ENCODE peak calls at places on chromosomes 4 and X, in seven cellular contexts. D is T-helper 2 cell; M is bronchial epithelial cell; O is activated CD4-positive, alpha-beta memory T cell treated with anti-CD3 and anti-CD28 coated beads, Interleukin-2, amount 10 ng/mL, durations not matched to agents 7 days and 5 days; Q is activated naive CD4-positive, alpha-beta T cell treated with anti-CD3 and anti-CD28 coated beads, Interleukin-2, amount 10 ng/mL, durations not matched to agents 7 days and 5 days; Y is Kasumi-1; U is AG09319. I is an unnamed sample.

GRCh38 chr4:84631573-84631972 is 48.6 kb downstream of the CDS1 start:
- DNase-seq in D (no peak), M (peak; percentile 91), O (no peak), Q (no peak), Y (no peak), U (no peak), I (no peak)

GRCh38 chr4:188714488-188714887 is 575.2 kb downstream of the TRIML1 start:
- DNase-seq in D (no peak), M (no peak), O (no peak), Q (no peak), Y (no peak), U (peak; percentile 27), I (no peak)

GRCh38 chr4:5142726-5143125 is 91.4 kb downstream of the STK32B start:
- DNase-seq in D (no peak), M (peak; percentile 6), O (no peak), Q (no peak), Y (peak; percentile 19), U (peak; percentile 27), I (no peak)

GRCh38 chrX:53594354-53594753 is 92.2 kb downstream of the HUWE1 start:
- DNase-seq in D (no peak), M (no peak), O (no peak), Q (no peak), Y (no peak), U (no peak), I (no peak)

GRCh38 chr4:76802546-76803021 is 95.4 kb downstream of the SOWAHB start:
- DNase-seq in D (no peak), M (no peak), O (no peak), Q (no peak), Y (no peak), U (no peak), I (no peak)

GRCh38 chr4:148434075-148434773 is 8.0 kb downstream of the NR3C2 start:
- DNase-seq in D (no peak), M (no peak), O (no peak), Q (no peak), Y (no peak), U (no peak), I (no peak)

GRCh38 chr4:72767903-72768817 is 199.1 kb upstream of the ADAMTS3 start:
- DNase-seq in D (no peak), M (peak; percentile 49), O (no peak), Q (no peak), Y (no peak), U (peak; percentile 27), I (no peak)

GRCh38 chr4:69497081-69497480 is 1.4 kb upstream of the UGT2B4 start:
- DNase-seq in D (no peak), M (peak; percentile 5), O (no peak), Q (no peak), Y (no peak), U (no peak), I (no peak)

GRCh38 chr4:154574311-154574710 is 11.5 kb downstream of the FGB start:
- DNase-seq in D (no peak), M (no peak), O (no peak), Q (no peak), Y (no peak), U (no peak), I (no peak)

I was measured in memory B cell.